ENCODE peak calls at places on chromosomes 7 and 10, in six cellular contexts. One of them, this sample, is unnamed.

GRCh38 chr7:130814753-130815152 is 80.7 kb upstream of the KLF14 start:
- DNase-seq in retinal pigment epithelial cell: no peak
- DNase-seq in HFF-Myc: no peak
- DNase-seq in IMR-90: peak
- DNase-seq in brain microvascular endothelial cell: peak
- DNase-seq in lower lobe of right lung: no peak
- DNase-seq in this sample: no peak

GRCh38 chr10:30784896-30785605 is 155.5 kb upstream of the LYZL2 start:
- DNase-seq in brain microvascular endothelial cell: peak
- DNase-seq in IMR-90: peak
- DNase-seq in lower lobe of right lung: peak
- DNase-seq in retinal pigment epithelial cell: peak
- DNase-seq in HFF-Myc: no peak
- DNase-seq in this sample: no peak

GRCh38 chr7:41582116-41582515 is 120.8 kb downstream of the INHBA start:
- DNase-seq in retinal pigment epithelial cell: no peak
- DNase-seq in lower lobe of right lung: no peak
- DNase-seq in IMR-90: peak
- DNase-seq in brain microvascular endothelial cell: no peak
- DNase-seq in HFF-Myc: no peak
- DNase-seq in this sample: no peak

GRCh38 chr10:62671104-62671503 is 133.4 kb upstream of the ADO start:
- DNase-seq in lower lobe of right lung: no peak
- DNase-seq in brain microvascular endothelial cell: no peak
- DNase-seq in IMR-90: no peak
- DNase-seq in retinal pigment epithelial cell: no peak
- DNase-seq in HFF-Myc: no peak
- DNase-seq in this sample: no peak

GRCh38 chr10:133264455-133264854 is 12.2 kb downstream of the ADAM8 start:
- DNase-seq in lower lobe of right lung: no peak
- DNase-seq in IMR-90: no peak
- DNase-seq in HFF-Myc: no peak
- DNase-seq in retinal pigment epithelial cell: no peak
- DNase-seq in brain microvascular endothelial cell: no peak
- DNase-seq in this sample: no peak

GRCh38 chr10:21458496-21458895 is 67.0 kb downstream of the SKIDA1 start:
- DNase-seq in lower lobe of right lung: no peak
- DNase-seq in brain microvascular endothelial cell: no peak
- DNase-seq in retinal pigment epithelial cell: no peak
- DNase-seq in HFF-Myc: no peak
- DNase-seq in IMR-90: no peak
- DNase-seq in this sample: no peak

GRCh38 chr10:71799785-71800453 is 26.6 kb upstream of the VSIR start:
- DNase-seq in retinal pigment epithelial cell: no peak
- DNase-seq in IMR-90: no peak
- DNase-seq in brain microvascular endothelial cell: no peak
- DNase-seq in HFF-Myc: no peak
- DNase-seq in lower lobe of right lung: no peak
- DNase-seq in this sample: no peak

GRCh38 chr7:26787696-26788095 is 76.7 kb downstream of the SKAP2 start:
- DNase-seq in IMR-90: no peak
- DNase-seq in brain microvascular endothelial cell: no peak
- DNase-seq in lower lobe of right lung: no peak
- DNase-seq in retinal pigment epithelial cell: peak
- DNase-seq in HFF-Myc: no peak
- DNase-seq in this sample: no peak

GRCh38 chr7:7489546-7489945 is 46.1 kb downstream of the COL28A1 start:
- DNase-seq in brain microvascular endothelial cell: no peak
- DNase-seq in lower lobe of right lung: no peak
- DNase-seq in HFF-Myc: no peak
- DNase-seq in IMR-90: no peak
- DNase-seq in retinal pigment epithelial cell: no peak
- DNase-seq in this sample: no peak

GRCh38 chr7:46146454-46147255 is 225.6 kb upstream of the IGFBP3 start:
- DNase-seq in HFF-Myc: no peak
- DNase-seq in retinal pigment epithelial cell: no peak
- DNase-seq in IMR-90: peak
- DNase-seq in brain microvascular endothelial cell: peak
- DNase-seq in lower lobe of right lung: no peak
- DNase-seq in this sample: peak

GRCh38 chr10:12656518-12657142 is 307.3 kb downstream of the CAMK1D start:
- DNase-seq in HFF-Myc: peak
- DNase-seq in retinal pigment epithelial cell: peak
- DNase-seq in brain microvascular endothelial cell: peak
- DNase-seq in IMR-90: peak
- DNase-seq in lower lobe of right lung: no peak
- DNase-seq in this sample: peak

GRCh38 chr10:112261281-112261822 is 21.8 kb upstream of the TECTB start:
- DNase-seq in IMR-90: peak
- DNase-seq in brain microvascular endothelial cell: no peak
- DNase-seq in HFF-Myc: no peak
- DNase-seq in lower lobe of right lung: no peak
- DNase-seq in retinal pigment epithelial cell: no peak
- DNase-seq in this sample: no peak

DNA sequence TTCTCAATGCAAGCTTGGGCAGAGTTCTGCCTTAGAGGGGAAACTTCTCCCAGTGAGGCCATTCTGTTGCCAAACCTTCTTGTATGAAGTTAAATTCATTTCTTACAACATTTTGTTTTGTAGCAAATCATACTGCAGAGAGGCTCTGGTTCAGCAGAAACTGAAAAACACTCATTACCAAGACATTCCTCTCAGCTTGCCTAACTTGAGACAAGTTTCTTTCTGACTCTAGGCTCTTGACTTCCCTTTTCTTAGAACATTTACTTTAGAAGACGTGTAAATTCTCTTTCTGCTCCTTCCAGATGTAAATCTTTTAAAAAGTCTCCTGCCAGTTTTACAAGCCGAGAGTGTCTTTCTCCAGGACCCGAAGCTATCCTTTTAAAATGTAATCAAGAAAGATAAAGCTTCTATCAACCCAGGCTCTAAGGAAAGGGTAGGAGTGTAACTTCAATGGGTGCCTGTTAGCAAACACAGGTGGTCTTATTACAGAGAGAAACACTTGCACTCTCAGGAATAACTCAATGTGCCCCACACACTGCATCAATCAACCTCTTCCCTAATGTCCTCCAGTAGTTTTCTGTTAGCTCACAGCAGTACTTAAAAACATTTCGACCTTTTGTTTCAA is 80.5 kb upstream of the TAS2R16 start:
- DNase-seq in brain microvascular endothelial cell: no peak
- DNase-seq in IMR-90: no peak
- DNase-seq in retinal pigment epithelial cell: no peak
- DNase-seq in lower lobe of right lung: no peak
- DNase-seq in HFF-Myc: no peak
- DNase-seq in this sample: no peak
- H3K4me3 ChIP-seq in brain microvascular endothelial cell: no peak
- H3K4me3 ChIP-seq in IMR-90: no peak
- H3K4me3 ChIP-seq in retinal pigment epithelial cell: no peak
- H3K4me3 ChIP-seq in lower lobe of right lung: no peak
- H3K4me3 ChIP-seq in HFF-Myc: no peak
- H3K4me3 ChIP-seq in this sample: no peak

GRCh38 chr10:784759-785538 is 95.5 kb upstream of the DIP2C start:
- DNase-seq in retinal pigment epithelial cell: peak
- DNase-seq in lower lobe of right lung: peak
- DNase-seq in IMR-90: peak
- DNase-seq in brain microvascular endothelial cell: peak
- DNase-seq in HFF-Myc: peak
- DNase-seq in this sample: peak
- TF ChIP-seq CTCF in retinal pigment epithelial cell: peak
- TF ChIP-seq CTCF in lower lobe of right lung: no peak
- TF ChIP-seq CTCF in IMR-90: peak
- TF ChIP-seq CTCF in brain microvascular endothelial cell: peak
- TF ChIP-seq CTCF in HFF-Myc: peak
- TF ChIP-seq CTCF in this sample: peak

DNA sequence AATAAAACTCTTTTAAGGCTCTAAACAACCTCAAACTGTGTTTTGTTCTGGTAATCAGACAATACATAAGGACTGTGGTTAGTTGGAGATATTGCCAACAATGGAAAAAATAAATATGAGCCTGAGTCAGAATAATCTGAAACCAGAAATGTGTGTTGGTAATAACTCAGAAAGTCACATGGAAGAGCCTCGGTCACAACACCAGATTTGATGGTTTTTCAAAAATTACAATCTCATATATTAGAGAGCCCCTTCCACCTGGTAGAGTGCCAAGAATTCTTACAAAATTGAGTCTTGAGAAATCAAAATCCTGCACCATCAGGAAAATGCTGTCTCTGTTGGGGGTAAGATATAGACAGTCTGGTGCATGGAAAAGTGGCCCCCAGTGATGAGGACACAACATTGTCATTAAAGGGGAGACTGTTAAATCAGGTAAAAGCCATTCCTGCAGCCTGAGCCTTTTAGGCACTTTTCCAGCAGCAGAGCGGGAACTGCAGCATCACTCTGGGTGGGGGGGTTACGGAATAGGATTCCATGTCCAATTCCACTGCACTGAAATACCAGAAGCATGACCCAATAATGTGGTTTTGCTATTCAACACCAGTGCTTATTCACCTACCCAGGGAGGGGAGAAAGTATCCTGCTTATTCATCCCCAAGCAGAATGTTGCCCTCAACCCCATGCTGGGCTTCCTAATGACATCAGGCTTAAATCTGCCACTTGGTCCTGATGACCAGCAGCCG is 9.5 kb upstream of the ADAM12 start:
- DNase-seq in brain microvascular endothelial cell: peak
- DNase-seq in IMR-90: peak
- DNase-seq in HFF-Myc: peak
- DNase-seq in lower lobe of right lung: no peak
- DNase-seq in retinal pigment epithelial cell: peak
- DNase-seq in this sample: peak
- H3K4me3 ChIP-seq in brain microvascular endothelial cell: no peak
- H3K4me3 ChIP-seq in IMR-90: no peak
- H3K4me3 ChIP-seq in HFF-Myc: no peak
- H3K4me3 ChIP-seq in lower lobe of right lung: no peak
- H3K4me3 ChIP-seq in retinal pigment epithelial cell: no peak
- H3K4me3 ChIP-seq in this sample: no peak

GRCh38 chr7:158583810-158584209 is 3.8 kb downstream of the PTPRN2 start:
- DNase-seq in IMR-90: no peak
- DNase-seq in brain microvascular endothelial cell: no peak
- DNase-seq in HFF-Myc: no peak
- DNase-seq in lower lobe of right lung: no peak
- DNase-seq in retinal pigment epithelial cell: no peak
- DNase-seq in this sample: no peak

GRCh38 chr7:158579662-158580646 is 7.7 kb downstream of the PTPRN2 start:
- DNase-seq in lower lobe of right lung: no peak
- DNase-seq in retinal pigment epithelial cell: no peak
- DNase-seq in IMR-90: no peak
- DNase-seq in HFF-Myc: no peak
- DNase-seq in brain microvascular endothelial cell: no peak
- DNase-seq in this sample: no peak

GRCh38 chr7:158583143-158583542 is 4.5 kb downstream of the PTPRN2 start:
- DNase-seq in IMR-90: no peak
- DNase-seq in HFF-Myc: no peak
- DNase-seq in retinal pigment epithelial cell: no peak
- DNase-seq in lower lobe of right lung: no peak
- DNase-seq in brain microvascular endothelial cell: no peak
- DNase-seq in this sample: no peak

GRCh38 chr7:158582089-158582456 is 5.5 kb downstream of the PTPRN2 start:
- DNase-seq in HFF-Myc: no peak
- DNase-seq in IMR-90: no peak
- DNase-seq in brain microvascular endothelial cell: no peak
- DNase-seq in retinal pigment epithelial cell: no peak
- DNase-seq in lower lobe of right lung: no peak
- DNase-seq in this sample: no peak

GRCh38 chr7:158581440-158582088 is 6.1 kb downstream of the PTPRN2 start:
- DNase-seq in IMR-90: no peak
- DNase-seq in retinal pigment epithelial cell: no peak
- DNase-seq in HFF-Myc: no peak
- DNase-seq in lower lobe of right lung: no peak
- DNase-seq in brain microvascular endothelial cell: no peak
- DNase-seq in this sample: no peak
- TF ChIP-seq CTCF in IMR-90: no peak
- TF ChIP-seq CTCF in retinal pigment epithelial cell: no peak
- TF ChIP-seq CTCF in HFF-Myc: no peak
- TF ChIP-seq CTCF in lower lobe of right lung: no peak
- TF ChIP-seq CTCF in brain microvascular endothelial cell: no peak
- TF ChIP-seq CTCF in this sample: no peak

DNA sequence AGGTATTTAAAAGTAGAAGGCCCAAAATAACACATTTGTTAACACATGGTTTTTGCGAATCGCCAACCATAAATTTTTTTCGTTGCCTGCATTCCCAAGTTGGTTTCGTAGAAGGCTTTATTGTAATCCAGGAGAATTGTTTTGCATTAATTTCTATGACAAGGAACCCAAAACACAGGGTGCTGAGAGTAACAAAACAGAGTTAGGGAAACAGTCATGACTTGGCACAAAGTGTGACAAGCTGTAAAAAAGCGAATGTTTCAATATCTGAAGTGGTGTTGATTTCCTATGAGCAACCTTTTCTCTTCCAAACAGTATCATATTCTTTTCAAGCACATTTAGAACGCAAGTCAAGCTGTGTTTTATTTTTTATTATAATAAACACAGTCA is 63.6 kb downstream of the C10orf67 start:
- DNase-seq in lower lobe of right lung: no peak
- DNase-seq in brain microvascular endothelial cell: no peak
- DNase-seq in IMR-90: no peak
- DNase-seq in retinal pigment epithelial cell: no peak
- DNase-seq in HFF-Myc: no peak
- DNase-seq in this sample: no peak
- H3K4me3 ChIP-seq in lower lobe of right lung: no peak
- H3K4me3 ChIP-seq in brain microvascular endothelial cell: no peak
- H3K4me3 ChIP-seq in IMR-90: no peak
- H3K4me3 ChIP-seq in retinal pigment epithelial cell: no peak
- H3K4me3 ChIP-seq in HFF-Myc: no peak
- H3K4me3 ChIP-seq in this sample: no peak